ENCODE peak calls at places on chromosomes 6 and 20, in four cellular contexts. A, O, R and U are unnamed samples.

GRCh38 chr6:12844284-12845223 is 128.0 kb downstream of the PHACTR1 start:
- DNase-seq in A (peak; percentile 19), O (peak; percentile 70), R (no peak), U (peak; percentile 56)

GRCh38 chr20:1816384-1817381 is 78.5 kb upstream of the SIRPA start:
- DNase-seq in A (no peak), O (peak; percentile 47), R (no peak), U (peak; percentile 22)

GRCh38 chr6:72665599-72665998 is 43.7 kb downstream of the KCNQ5 start:
- DNase-seq in A (no peak), O (no peak), R (no peak), U (no peak)

GRCh38 chr6:12279322-12280098 is 10.7 kb upstream of the EDN1 start:
- DNase-seq in A (no peak), O (peak; percentile 64), R (no peak), U (no peak)

GRCh38 chr20:37727247-37727956 is 33.6 kb downstream of the CTNNBL1 start:
- DNase-seq in A (no peak), O (peak; percentile 6), R (no peak), U (peak; percentile 29)

GRCh38 chr6:25454141-25454540 is 175.0 kb downstream of the CARMIL1 start:
- DNase-seq in A (no peak), O (no peak), R (no peak), U (no peak)

GRCh38 chr20:63741354-63741675 is 1.7 kb downstream of the SLC2A4RG start:
- DNase-seq in A (no peak), O (no peak), R (no peak), U (no peak)

GRCh38 chr20:4869290-4870193 is 131.8 kb downstream of the SLC23A2 start:
- DNase-seq in A (no peak), O (peak; percentile 72), R (no peak), U (no peak)

GRCh38 chr6:170160031-170160627 is 130.7 kb downstream of the DLL1 start:
- DNase-seq in A (no peak), O (no peak), R (no peak), U (peak; percentile 83)

GRCh38 chr6:169269180-169270076 is 15.8 kb upstream of the THBS2 start:
- DNase-seq in A (no peak), O (no peak), R (no peak), U (no peak)

GRCh38 chr6:31128093-31128676 is 7.9 kb upstream of the CDSN start:
- DNase-seq in A (peak; percentile 48), O (peak; percentile 65), R (peak; percentile 67), U (peak; percentile 89)

GRCh38 chr20:10609276-10609675 is 64.5 kb downstream of the JAG1 start:
- DNase-seq in A (no peak), O (no peak), R (no peak), U (no peak)